ENCODE peak calls at places on chromosomes 2 and 18, in four cellular contexts. M, R, U and I are unnamed samples.

GRCh38 chr2:4973354-4973753 is 718.8 kb upstream of the SOX11 start:
- DNase-seq in R (no peak), U (no peak), M (no peak), I (no peak)

GRCh38 chr2:119760876-119761275 is 1.2 kb downstream of the PTPN4 start:
- DNase-seq in R (no peak), U (no peak), M (no peak), I (no peak)

GRCh38 chr2:224442092-224442999 is 40.4 kb upstream of the FAM124B start:
- DNase-seq in M (no peak), R (no peak), U (no peak), I (no peak)

GRCh38 chr2:105376789-105377231 is 22.0 kb downstream of the FHL2 start:
- DNase-seq in R (no peak), M (no peak), U (no peak), I (no peak)

GRCh38 chr18:62629031-62629430 is 86.3 kb upstream of the PHLPP1 start:
- DNase-seq in M (no peak), R (no peak), U (no peak), I (no peak)

GRCh38 chr2:1544478-1545069 is 131.3 kb downstream of the TPO start:
- DNase-seq in U (peak; percentile 55), R (no peak), M (no peak), I (no peak)

GRCh38 chr2:33298233-33298632 is 178.2 kb upstream of the RASGRP3 start:
- DNase-seq in M (peak; percentile 46), U (no peak), R (no peak), I (no peak)

GRCh38 chr18:74387362-74387761 is 69.7 kb downstream of the DIPK1C start:
- DNase-seq in R (no peak), U (no peak), M (peak; percentile 55), I (no peak)

GRCh38 chr2:49832555-49832954 is 678.2 kb upstream of the FSHR start:
- DNase-seq in R (no peak), M (no peak), U (no peak), I (no peak)

GRCh38 chr18:49944681-49945080 is 131.3 kb upstream of the ACAA2 start:
- DNase-seq in U (no peak), M (no peak), R (no peak), I (no peak)

DNA sequence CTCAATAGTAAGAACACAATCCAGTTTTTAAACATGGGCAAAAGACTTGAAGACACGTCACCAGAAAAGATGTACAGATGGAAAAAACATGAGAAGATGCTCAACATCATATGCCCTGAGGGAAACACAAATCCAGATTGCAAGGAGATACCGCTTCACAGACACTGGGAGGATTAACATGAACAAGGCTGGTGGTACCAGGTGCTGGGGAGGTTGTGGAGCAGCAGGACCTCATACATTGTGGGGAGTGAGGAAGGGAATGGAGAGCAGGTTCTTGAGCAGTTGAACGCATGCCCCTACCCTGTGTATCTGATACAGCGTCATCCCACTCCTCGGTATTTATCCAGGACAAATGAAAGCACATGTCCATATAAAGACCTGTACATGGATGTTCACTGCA is 72.1 kb downstream of the ARHGEF4 start:
- DNase-seq in U (no peak), M (no peak), R (no peak), I (no peak)
- H3K27me3 ChIP-seq in U (no peaks in the 10 kb centered on the region), M (no peaks in the 10 kb centered on the region), R (no peaks in the 10 kb centered on the region), I (no peaks in the 10 kb centered on the region)

GRCh38 chr2:117726747-117727146 is 87.7 kb upstream of the DDX18 start:
- DNase-seq in R (no peak), U (no peak), M (no peak), I (no peak)
- H3K27ac ChIP-seq in R (no peak overlapping the region), U (no peak overlapping the region), M (no peak overlapping the region), I (no peak overlapping the region)

DNA sequence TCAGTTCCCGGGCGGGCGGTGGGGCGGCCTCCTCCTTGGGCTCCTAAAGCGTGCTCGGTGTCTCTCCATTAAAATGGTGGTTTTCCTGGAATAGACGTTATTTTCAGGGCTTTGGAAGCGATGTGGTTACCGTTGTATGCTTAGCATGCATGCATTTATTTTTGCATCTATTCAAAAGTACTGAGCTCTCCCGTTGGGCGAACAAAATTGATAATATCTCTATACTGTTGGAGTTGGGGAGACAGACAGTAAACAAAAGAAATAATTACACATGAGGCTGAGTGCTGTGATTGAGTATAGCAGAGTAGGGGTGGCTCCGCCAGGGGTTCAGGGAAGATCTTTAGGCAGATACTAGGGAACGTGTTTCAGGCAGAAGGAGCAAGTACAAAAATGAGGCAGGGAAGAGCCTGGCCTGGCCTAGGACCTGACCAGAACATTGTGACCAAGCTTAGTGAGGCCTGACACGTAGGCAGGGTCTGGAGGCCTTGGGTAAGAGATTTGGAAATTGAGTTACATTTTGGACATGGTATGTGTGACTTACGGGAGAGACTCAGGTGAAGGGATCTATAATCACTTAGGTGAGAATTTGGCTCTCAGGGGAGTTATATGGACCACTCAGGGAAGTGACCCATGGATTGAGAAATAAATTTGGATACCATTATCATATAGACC is 674 bp downstream of the NCAPH start:
- DNase-seq in M (no peak), R (no peak), U (no peak), I (no peak)
- TF ChIP-seq POLR2A in M (no peak), R (no peak), U (no peak), I (peak; percentile 18)

GRCh38 chr2:231007159-231008045 is 11.5 kb downstream of the SPATA3 start:
- DNase-seq in M (no peak), U (no peak), R (no peak), I (no peak)
- H3K27me3 ChIP-seq in M (no peaks in the 10 kb centered on the region), U (no peaks in the 10 kb centered on the region), R (no peaks in the 10 kb centered on the region), I (no peaks in the 10 kb centered on the region)

GRCh38 chr2:172377408-172377807 is 50.0 kb upstream of the ITGA6 start:
- DNase-seq in U (no peak), R (no peak), M (no peak), I (no peak)

GRCh38 chr2:172375247-172375646 is 52.1 kb upstream of the ITGA6 start:
- DNase-seq in U (no peak), M (no peak), R (no peak), I (no peak)

GRCh38 chr2:172376505-172377125 is 50.8 kb upstream of the ITGA6 start:
- DNase-seq in U (no peak), R (no peak), M (no peak), I (no peak)

GRCh38 chr2:172380436-172381274 is 46.7 kb upstream of the ITGA6 start:
- DNase-seq in M (no peak), U (peak; percentile 28), R (no peak), I (no peak)

GRCh38 chr2:172381275-172381608 is 46.1 kb upstream of the ITGA6 start:
- DNase-seq in R (no peak), M (no peak), U (no peak), I (no peak)
- H3K27ac ChIP-seq in R (no peak overlapping the region), M (peak overlapping the region; percentile 66), U (no peak overlapping the region), I (no peak overlapping the region)

GRCh38 chr18:77114564-77115391 is 17.8 kb downstream of the MBP start:
- DNase-seq in M (peak; percentile 83), U (peak; percentile 93), R (peak; percentile 82), I (peak; percentile 61)
- TF ChIP-seq POLR2A in M (no peak), U (no peak), R (no peak), I (peak; percentile 6)

GRCh38 chr2:121309323-121309722 is 24.3 kb upstream of the TFCP2L1 start:
- DNase-seq in U (no peak), M (no peak), R (no peak), I (no peak)

GRCh38 chr2:121307048-121307447 is 22.0 kb upstream of the TFCP2L1 start:
- DNase-seq in M (no peak), U (no peak), R (no peak), I (no peak)

DNA sequence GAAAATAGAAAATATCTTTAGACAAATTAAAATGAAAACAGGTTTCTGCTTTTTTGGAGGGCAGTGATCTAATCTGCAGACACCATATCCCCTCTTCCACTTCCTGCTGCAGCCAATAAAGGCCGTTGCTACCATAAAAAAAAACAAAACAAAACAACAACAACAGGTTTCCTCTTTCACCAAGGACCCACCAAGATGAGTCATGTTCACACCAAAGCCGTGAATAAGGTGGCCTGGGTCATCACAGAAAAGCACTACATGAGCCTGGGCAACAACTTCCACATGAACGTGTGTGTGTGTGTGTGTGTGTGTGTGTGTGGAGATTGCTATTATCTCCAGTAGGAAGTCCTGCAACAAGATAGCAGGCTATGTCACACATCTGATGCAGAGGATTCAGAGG is 24.8 kb upstream of the TFCP2L1 start:
- DNase-seq in U (no peak), R (no peak), M (no peak), I (no peak)
- H3K27me3 ChIP-seq in U (no peaks in the 10 kb centered on the region), R (no peaks in the 10 kb centered on the region), M (no peaks in the 10 kb centered on the region), I (no peaks in the 10 kb centered on the region)